ENCODE peak calls at places on chromosomes 11 and 22, in seven cellular contexts. M, W, F, E, B, T and A are unnamed samples.
A peak's percentile ranks its signal among the peaks of the same experiment; 100 is the strongest.

GRCh38 chr22:40498454-40499186 is 128.2 kb downstream of the SGSM3 start:
- DNase-seq in M (no peak), W (no peak), F (no peak), E (no peak), B (no peak), T (no peak), A (no peak)

GRCh38 chr11:68012044-68012842 is 2.1 kb downstream of the ALDH3B1 start:
- DNase-seq in M (no peak), W (no peak), F (no peak), E (no peak), B (no peak), T (no peak), A (no peak)

GRCh38 chr11:34907934-34908593 is 8.1 kb downstream of the APIP start:
- DNase-seq in M (no peak), W (no peak), F (no peak), E (no peak), B (no peak), T (no peak), A (no peak)

GRCh38 chr11:48041877-48042698 is 61.7 kb downstream of the PTPRJ start:
- DNase-seq in M (no peak), W (no peak), F (no peak), E (no peak), B (no peak), T (no peak), A (no peak)

GRCh38 chr11:73528013-73528412 is 69.9 kb downstream of the FAM168A start:
- DNase-seq in M (no peak), W (no peak), F (no peak), E (no peak), B (no peak), T (no peak), A (no peak)

GRCh38 chr11:124843616-124843910 is 21.7 kb upstream of the ROBO3 start:
- DNase-seq in M (no peak), W (no peak), F (no peak), E (no peak), B (no peak), T (no peak), A (no peak)

GRCh38 chr11:129705341-129705740 is 110.3 kb upstream of the TMEM45B start:
- DNase-seq in M (no peak), W (no peak), F (no peak), E (no peak), B (no peak), T (no peak), A (no peak)

GRCh38 chr11:88433546-88434230 is 96.2 kb upstream of the CTSC start:
- DNase-seq in M (no peak), W (no peak), F (no peak), E (no peak), B (no peak), T (no peak), A (no peak)

GRCh38 chr22:27971926-27972325 is 52.9 kb upstream of the PITPNB start:
- DNase-seq in M (no peak), W (no peak), F (no peak), E (no peak), B (no peak), T (no peak), A (no peak)

GRCh38 chr11:81432333-81432732 is 1301.3 kb downstream of the FAM181B start:
- DNase-seq in M (no peak), W (no peak), F (no peak), E (no peak), B (no peak), T (no peak), A (no peak)

GRCh38 chr11:129880311-129880710 is 15.1 kb downstream of the NFRKB start:
- DNase-seq in M (no peak), W (no peak), F (no peak), E (no peak), B (no peak), T (no peak), A (no peak)

GRCh38 chr11:123653997-123654565 is 343 bp downstream of the SCN3B start:
- DNase-seq in M (peak; percentile 60), W (peak; percentile 83), F (no peak), E (peak; percentile 66), B (peak; percentile 25), T (no peak), A (no peak)

GRCh38 chr22:49771266-49772065 is 56.2 kb downstream of the BRD1 start:
- DNase-seq in M (no peak), W (peak; percentile 69), F (no peak), E (peak; percentile 47), B (no peak), T (no peak), A (no peak)

DNA sequence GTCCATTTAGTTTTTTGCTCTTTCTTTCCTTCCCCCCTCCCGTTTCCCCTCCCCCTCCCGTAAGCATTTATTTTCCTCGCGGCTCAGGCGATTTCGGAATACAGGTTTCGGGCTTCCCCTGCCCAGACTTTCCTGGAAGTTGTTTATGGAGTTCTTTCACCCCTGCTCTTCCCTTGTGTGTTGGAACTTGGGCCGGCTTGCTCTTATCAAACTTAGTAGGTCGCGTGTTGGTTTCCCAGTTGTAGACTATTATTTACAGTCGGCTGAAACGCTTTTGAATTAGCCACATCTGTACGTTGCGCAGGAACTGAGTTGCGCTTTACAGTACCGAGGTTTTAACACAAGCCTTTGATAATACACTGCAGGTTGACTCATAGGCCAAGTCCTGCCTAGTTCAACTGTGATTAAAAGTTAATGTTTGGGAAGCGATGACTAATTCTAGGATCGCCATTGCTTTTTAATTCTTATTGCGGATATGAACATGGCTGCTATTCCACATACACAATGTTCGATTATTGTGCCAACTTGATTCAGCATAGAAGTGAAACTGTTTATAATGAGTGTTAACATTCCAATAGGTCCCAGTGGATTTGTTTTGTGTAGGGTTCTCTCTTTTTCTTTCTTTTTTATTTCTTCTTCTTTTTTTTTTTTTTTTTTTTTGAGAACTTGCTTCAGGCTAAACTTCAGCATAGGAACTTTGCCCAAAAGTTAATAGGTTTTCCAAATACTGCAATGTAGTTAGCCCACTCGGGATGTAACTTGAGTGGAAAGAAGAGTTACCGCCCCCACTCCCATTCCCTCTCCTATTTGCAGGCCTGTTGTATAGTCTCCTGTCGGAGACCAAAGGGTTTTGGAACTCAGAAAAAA is 1.8 kb downstream of the YAP1 start:
- DNase-seq in M (peak; percentile 60), W (no peak), F (no peak), E (peak; percentile 73), B (peak; percentile 43), T (peak; percentile 19), A (peak; percentile 46)
- TF ChIP-seq POLR2A in M (no peak), W (no peak), F (no peak), E (no peak), B (peak; percentile 72), T (no peak), A (peak; percentile 26)

GRCh38 chr11:86061483-86061882 is 7.4 kb downstream of the PICALM start:
- DNase-seq in M (no peak), W (no peak), F (no peak), E (no peak), B (no peak), T (no peak), A (no peak)

GRCh38 chr11:86066033-86066432 is 2.9 kb downstream of the PICALM start:
- DNase-seq in M (no peak), W (no peak), F (no peak), E (no peak), B (no peak), T (no peak), A (no peak)

GRCh38 chr11:86064236-86064803 is 4.6 kb downstream of the PICALM start:
- DNase-seq in M (no peak), W (no peak), F (no peak), E (no peak), B (no peak), T (no peak), A (no peak)

GRCh38 chr11:86062719-86063118 is 6.2 kb downstream of the PICALM start:
- DNase-seq in M (no peak), W (no peak), F (no peak), E (no peak), B (no peak), T (no peak), A (no peak)

DNA sequence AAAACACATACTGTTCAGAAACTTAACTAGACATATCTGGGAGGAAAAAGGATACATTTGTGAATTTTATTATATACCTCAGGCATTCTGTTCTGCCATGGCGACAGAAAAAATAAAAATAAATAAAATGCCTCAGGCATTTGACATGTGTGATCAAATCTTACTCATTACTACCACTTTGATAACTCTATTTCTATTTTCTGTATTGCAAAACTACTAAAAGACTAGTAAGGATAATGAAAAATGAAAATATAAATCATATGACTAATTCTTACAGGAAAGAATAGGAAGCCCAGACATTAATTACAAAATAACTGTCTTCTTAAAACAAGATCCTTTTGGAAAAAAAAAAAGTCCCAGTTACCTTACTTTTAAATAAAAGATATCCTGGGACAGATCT is 5.3 kb downstream of the PICALM start:
- DNase-seq in M (no peak), W (no peak), F (no peak), E (no peak), B (no peak), T (no peak), A (no peak)
- H3K27ac ChIP-seq in M (peak overlapping the region; percentile 73), W (peak overlapping the region; percentile 98), F (peak overlapping the region; percentile 35), E (peak overlapping the region; percentile 97), B (peak overlapping the region; percentile 95), T (peak overlapping the region; percentile 99), A (peak overlapping the region; percentile 97)

GRCh38 chr11:829946-830294 is 2.2 kb downstream of the CRACR2B start:
- DNase-seq in M (no peak), W (no peak), F (no peak), E (no peak), B (no peak), T (no peak), A (no peak)
- TF ChIP-seq POLR2A in M (no peak), W (no peak), F (no peak), E (no peak), B (no peak), T (no peak), A (peak; percentile 52)

GRCh38 chr11:66373261-66373660 is 1.7 kb upstream of the SLC29A2 start:
- DNase-seq in M (no peak), W (peak; percentile 12), F (no peak), E (no peak), B (no peak), T (no peak), A (peak; percentile 90)

GRCh38 chr11:66368484-66368883 is 3.1 kb downstream of the SLC29A2 start:
- DNase-seq in M (no peak), W (peak; percentile 65), F (no peak), E (no peak), B (no peak), T (no peak), A (no peak)

GRCh38 chr11:66367561-66368312 is 3.8 kb downstream of the SLC29A2 start:
- DNase-seq in M (no peak), W (peak; percentile 72), F (no peak), E (no peak), B (no peak), T (no peak), A (no peak)

GRCh38 chr11:66369073-66369894 is 2.3 kb downstream of the SLC29A2 start:
- DNase-seq in M (no peak), W (peak; percentile 66), F (no peak), E (no peak), B (no peak), T (no peak), A (no peak)

DNA sequence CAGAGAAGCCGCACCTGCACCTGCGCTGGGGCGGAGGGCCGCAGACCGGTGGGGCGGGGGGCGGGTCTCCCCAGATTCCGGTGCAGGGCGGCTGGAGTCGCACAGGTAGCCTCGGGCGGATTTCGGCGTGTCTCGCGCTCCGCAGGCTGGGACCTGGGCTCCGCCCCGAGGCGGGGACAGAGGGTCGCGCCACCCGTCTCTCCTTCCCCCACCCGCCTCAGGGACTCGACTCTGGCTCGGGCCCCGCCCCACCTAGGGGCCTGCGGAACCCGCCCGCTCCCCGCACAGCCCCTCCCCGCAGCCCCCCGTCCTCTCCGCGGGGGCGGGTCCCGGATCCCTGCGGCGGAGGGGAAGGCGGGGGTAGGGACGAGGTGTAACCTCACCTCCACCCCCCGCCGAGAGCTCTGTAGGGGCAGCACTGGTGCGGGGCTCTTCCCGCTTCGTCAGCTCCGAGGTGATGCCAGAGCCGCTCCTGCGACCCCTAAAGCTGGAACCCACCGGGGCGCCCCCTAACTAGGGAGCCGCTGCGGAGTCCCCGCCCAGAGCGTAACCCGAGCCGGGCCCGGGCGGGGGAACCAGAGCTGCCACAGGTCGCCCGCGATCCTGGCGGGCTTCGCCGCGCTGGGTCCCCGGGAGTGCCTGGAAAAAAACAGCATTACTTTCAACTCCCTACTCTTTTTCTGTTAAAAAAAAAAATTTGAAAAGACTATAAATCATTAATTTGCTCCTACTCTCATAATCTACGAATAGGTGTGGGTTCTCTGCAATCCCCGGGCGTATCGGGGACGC is at the start of gene SLC29A2:
- DNase-seq in M (no peak), W (peak; percentile 92), F (peak; percentile 61), E (no peak), B (peak; percentile 88), T (no peak), A (peak; percentile 87)
- H3K27ac ChIP-seq in M (no peak within 1 kb of the TSS), W (peak within 1 kb of the TSS; percentile 88), F (peak within 1 kb of the TSS; percentile 69), E (peak within 1 kb of the TSS; percentile 60), B (peak within 1 kb of the TSS; percentile 88), T (peak within 1 kb of the TSS; percentile 18), A (peak within 1 kb of the TSS; percentile 97)